ENCODE peak calls at places on chromosome 2, in seven cellular contexts. B, X, E, J, M, A and S are unnamed samples.

GRCh38 chr2:237210763-237211162 is 125.1 kb downstream of the COPS8 start:
- DNase-seq in J (no peak), X (peak), M (no peak), A (no peak), B (no peak), E (no peak), S (no peak)

GRCh38 chr2:100397117-100397860 is 20.2 kb downstream of the CHST10 start:
- DNase-seq in M (no peak), X (no peak), B (peak), E (no peak), A (no peak), J (no peak), S (no peak)

GRCh38 chr2:191636235-191636543 is 41.7 kb upstream of the NABP1 start:
- DNase-seq in X (no peak), B (peak), E (no peak), A (peak), M (no peak), J (no peak), S (peak)

GRCh38 chr2:48496867-48497266 is 33.1 kb upstream of the STON1 start:
- DNase-seq in M (no peak), J (no peak), E (no peak), A (peak), X (no peak), B (peak), S (peak)

GRCh38 chr2:31193066-31193396 is 24.3 kb downstream of the CAPN14 start:
- DNase-seq in E (peak), B (no peak), M (no peak), J (no peak), X (peak), A (no peak), S (peak)

GRCh38 chr2:10124538-10125045 is 2.1 kb downstream of the RRM2 start:
- DNase-seq in E (no peak), X (no peak), B (peak), M (peak), A (peak), J (peak), S (peak)

GRCh38 chr2:104077573-104077972 is 776.3 kb upstream of the POU3F3 start:
- DNase-seq in J (no peak), A (no peak), B (no peak), E (no peak), M (no peak), X (no peak), S (no peak)

GRCh38 chr2:175036582-175037018 is 31.4 kb upstream of the CHN1 start:
- DNase-seq in J (peak), X (no peak), B (peak), A (peak), M (peak), E (no peak), S (peak)

GRCh38 chr2:168809537-168809936 is 7.1 kb downstream of the NOSTRIN start:
- DNase-seq in X (no peak), B (no peak), E (no peak), M (no peak), J (no peak), A (no peak), S (no peak)

GRCh38 chr2:24613154-24613814 is 122.2 kb downstream of the NCOA1 start:
- DNase-seq in X (peak), M (peak), A (peak), B (peak), J (peak), E (peak), S (peak)

GRCh38 chr2:225337183-225337582 is 62.3 kb upstream of the NYAP2 start:
- DNase-seq in E (no peak), J (peak), A (peak), M (no peak), X (no peak), B (peak), S (peak)

GRCh38 chr2:98738304-98738703 is 7.4 kb upstream of the MGAT4A start:
- DNase-seq in X (no peak), J (no peak), E (no peak), M (no peak), A (no peak), B (no peak), S (no peak)

GRCh38 chr2:99956232-99957030 is 186.0 kb downstream of the AFF3 start:
- DNase-seq in M (no peak), E (no peak), J (no peak), A (no peak), X (no peak), B (no peak), S (no peak)

GRCh38 chr2:173749315-173749714 is 215.9 kb downstream of the SP3 start:
- DNase-seq in B (peak), J (no peak), E (no peak), M (peak), A (peak), X (no peak), S (no peak)

GRCh38 chr2:95314964-95315611 is 17.9 kb downstream of the KCNIP3 start:
- DNase-seq in B (peak), J (peak), A (no peak), X (peak), M (peak), E (peak), S (peak)

GRCh38 chr2:1448009-1448408 is 34.7 kb downstream of the TPO start:
- DNase-seq in E (no peak), M (no peak), X (no peak), A (no peak), J (no peak), B (no peak), S (no peak)

GRCh38 chr2:153912798-153913396 is 41.2 kb downstream of the GALNT13 start:
- DNase-seq in M (no peak), J (no peak), E (no peak), A (no peak), B (no peak), X (no peak), S (no peak)

GRCh38 chr2:179751184-179751809 is 110.1 kb downstream of the ZNF385B start:
- DNase-seq in J (no peak), A (peak), E (no peak), X (no peak), B (peak), M (peak), S (peak)

GRCh38 chr2:202541137-202541536 is 93.6 kb upstream of the FAM117B start:
- DNase-seq in B (no peak), A (no peak), E (no peak), J (no peak), M (no peak), X (no peak), S (no peak)

GRCh38 chr2:101692037-101692436 is 5.5 kb upstream of the MAP4K4 start:
- DNase-seq in A (no peak), X (no peak), M (no peak), B (no peak), J (no peak), E (no peak), S (no peak)

GRCh38 chr2:187198136-187198535 is 249.9 kb downstream of the CALCRL start:
- DNase-seq in M (no peak), X (no peak), J (no peak), B (no peak), A (no peak), E (no peak), S (no peak)

GRCh38 chr2:26523750-26524149 is 45.8 kb upstream of the OTOF start:
- DNase-seq in X (no peak), M (no peak), B (no peak), J (no peak), A (no peak), E (no peak), S (no peak)

GRCh38 chr2:62672601-62673000 is 32.9 kb upstream of the EHBP1 start:
- DNase-seq in E (peak), B (peak), M (peak), J (peak), A (peak), X (peak), S (peak)

GRCh38 chr2:190843874-190844699 is 36.5 kb upstream of the GLS start:
- DNase-seq in A (peak), J (no peak), M (peak), X (no peak), B (peak), E (no peak), S (no peak)

GRCh38 chr2:2016912-2017311 is 272.6 kb upstream of the PXDN start:
- DNase-seq in E (no peak), B (no peak), J (no peak), A (no peak), X (no peak), M (no peak), S (no peak)

GRCh38 chr2:241025639-241026038 is 27.2 kb downstream of the SNED1 start:
- DNase-seq in X (no peak), A (no peak), E (no peak), J (no peak), M (no peak), B (no peak), S (no peak)
- H3K27ac ChIP-seq in X (no peak), A (no peak), E (no peak), J (no peak), M (no peak), B (no peak), S (no peak)

DNA sequence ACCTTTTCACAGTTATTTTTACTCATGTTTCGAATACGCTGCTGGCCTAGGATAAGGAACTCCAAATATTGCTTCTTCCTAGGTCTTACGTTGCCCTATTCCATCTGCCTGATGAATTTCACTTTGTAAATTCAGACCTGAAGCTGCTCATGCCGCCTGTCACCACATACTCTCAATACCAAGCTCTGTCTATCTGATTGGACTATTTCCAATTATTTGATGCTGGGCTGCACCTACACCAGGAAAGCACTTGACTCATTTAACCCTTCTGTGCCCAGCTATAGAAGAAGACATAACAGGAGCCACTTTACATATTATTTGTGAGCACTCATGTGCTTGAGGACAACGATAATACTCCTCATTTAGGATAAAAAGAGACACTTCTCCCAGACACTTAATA is 1293.9 kb upstream of the LRRTM1 start:
- DNase-seq in E (no peak), X (no peak), B (no peak), M (no peak), J (no peak), A (no peak), S (no peak)
- H4K8ac ChIP-seq in E (no peak), X (no peak), B (no peak), M (no peak), J (no peak), A (no peak), S (no peak)

GRCh38 chr2:127075821-127076220 is 31.1 kb downstream of the BIN1 start:
- DNase-seq in J (no peak), X (no peak), E (no peak), A (no peak), M (no peak), B (no peak), S (no peak)

GRCh38 chr2:127076290-127076689 is 30.7 kb downstream of the BIN1 start:
- DNase-seq in A (no peak), X (no peak), M (no peak), J (no peak), E (no peak), B (no peak), S (no peak)

GRCh38 chr2:127074936-127075335 is 32.0 kb downstream of the BIN1 start:
- DNase-seq in J (no peak), M (no peak), E (no peak), X (no peak), A (no peak), B (no peak), S (no peak)

GRCh38 chr2:127072970-127073369 is 34.0 kb downstream of the BIN1 start:
- DNase-seq in J (no peak), M (no peak), A (no peak), B (no peak), X (no peak), E (no peak), S (no peak)

GRCh38 chr2:127074358-127074757 is 32.6 kb downstream of the BIN1 start:
- DNase-seq in M (peak), X (no peak), B (no peak), J (no peak), E (no peak), A (no peak), S (no peak)
- H3K27ac ChIP-seq in M (no peak), X (no peak), B (no peak), J (no peak), E (no peak), A (no peak), S (no peak)

DNA sequence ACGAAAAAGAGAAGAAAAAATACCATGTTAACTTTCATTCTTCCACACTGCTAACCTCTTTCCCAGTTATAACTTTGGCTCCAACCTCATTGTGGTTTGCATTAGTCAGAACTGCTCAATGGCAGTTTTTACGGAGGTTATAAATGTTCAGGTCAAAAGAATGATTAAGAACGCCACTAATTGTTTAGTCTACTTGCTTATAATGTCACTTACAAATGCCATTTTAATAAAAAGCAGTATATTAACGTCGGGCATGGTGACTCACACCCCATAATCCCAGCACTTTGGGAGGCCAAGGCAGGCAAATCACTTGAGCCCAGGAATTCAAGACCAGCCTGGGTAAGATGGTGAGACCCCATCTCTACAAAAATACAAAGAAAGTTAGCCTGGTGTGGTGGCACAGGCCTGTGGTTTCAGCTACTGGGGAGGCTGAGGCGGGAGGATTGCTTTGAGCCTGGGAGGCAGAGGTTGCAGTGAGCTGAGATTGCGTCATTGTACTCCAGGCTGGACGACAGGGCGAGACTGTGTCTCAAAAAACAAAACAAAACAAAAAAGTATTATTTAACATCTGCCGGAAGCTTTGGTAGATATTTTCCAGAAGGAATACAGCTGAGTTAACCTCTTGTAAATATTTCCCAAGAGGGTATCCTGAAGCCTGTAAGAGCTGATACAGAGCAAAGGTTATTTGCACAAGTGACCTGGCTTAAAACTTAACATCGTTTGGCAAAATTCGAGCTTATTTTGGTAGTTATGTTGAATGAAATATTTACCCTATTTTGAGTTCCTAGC is 5.1 kb downstream of the AGPS start:
- DNase-seq in B (peak), E (no peak), M (peak), A (peak), J (no peak), X (no peak), S (no peak)
- H4K8ac ChIP-seq in B (no peak), E (peak), M (no peak), A (no peak), J (no peak), X (no peak), S (no peak)

GRCh38 chr2:151872468-151872867 is 44.2 kb upstream of the ARL5A start:
- DNase-seq in B (no peak), X (no peak), M (no peak), E (no peak), A (no peak), J (no peak), S (no peak)

GRCh38 chr2:151869296-151869695 is 41.1 kb upstream of the ARL5A start:
- DNase-seq in M (no peak), X (no peak), E (no peak), A (no peak), B (no peak), J (no peak), S (no peak)
- H3K27ac ChIP-seq in M (no peak), X (no peak), E (no peak), A (no peak), B (no peak), J (no peak), S (no peak)